ENCODE peak calls at places on chromosomes 16 and 17, in seven cellular contexts. One of them, this sample, is unnamed.

GRCh38 chr16:71283612-71284011 is 5.6 kb downstream of the CMTR2 start:
- DNase-seq in HL-60: no peak
- DNase-seq in nephron progenitor cell: no peak
- DNase-seq in AG04449: no peak
- DNase-seq in stomach: no peak
- DNase-seq in GM12864: no peak
- DNase-seq in bronchial epithelial cell: peak; percentile 12
- DNase-seq in this sample: no peak

GRCh38 chr17:79814966-79815835 is 18.3 kb upstream of the CBX8 start:
- DNase-seq in HL-60: no peak
- DNase-seq in nephron progenitor cell: peak; percentile 58
- DNase-seq in AG04449: no peak
- DNase-seq in stomach: peak; percentile 88
- DNase-seq in GM12864: no peak
- DNase-seq in bronchial epithelial cell: no peak
- DNase-seq in this sample: no peak

GRCh38 chr17:75407655-75408352 is 2.3 kb upstream of the GRB2 start:
- DNase-seq in HL-60: no peak
- DNase-seq in nephron progenitor cell: no peak
- DNase-seq in AG04449: no peak
- DNase-seq in stomach: no peak
- DNase-seq in GM12864: no peak
- DNase-seq in bronchial epithelial cell: no peak
- DNase-seq in this sample: no peak

GRCh38 chr17:50564916-50565315 is 4.4 kb downstream of the CACNA1G start:
- DNase-seq in HL-60: no peak
- DNase-seq in nephron progenitor cell: no peak
- DNase-seq in AG04449: no peak
- DNase-seq in stomach: no peak
- DNase-seq in GM12864: no peak
- DNase-seq in bronchial epithelial cell: no peak
- DNase-seq in this sample: peak; percentile 45

GRCh38 chr16:49532243-49532870 is 158.8 kb downstream of the C16orf78 start:
- DNase-seq in HL-60: no peak
- DNase-seq in nephron progenitor cell: no peak
- DNase-seq in AG04449: no peak
- DNase-seq in stomach: no peak
- DNase-seq in GM12864: no peak
- DNase-seq in bronchial epithelial cell: no peak
- DNase-seq in this sample: no peak

GRCh38 chr16:29745126-29745852 is 501 bp downstream of the C16orf54 start:
- DNase-seq in HL-60: peak; percentile 63
- DNase-seq in nephron progenitor cell: no peak
- DNase-seq in AG04449: no peak
- DNase-seq in stomach: no peak
- DNase-seq in GM12864: no peak
- DNase-seq in bronchial epithelial cell: no peak
- DNase-seq in this sample: no peak

GRCh38 chr17:21285164-21286065 is 904 bp downstream of the MAP2K3 start:
- DNase-seq in HL-60: no peak
- DNase-seq in nephron progenitor cell: no peak
- DNase-seq in AG04449: no peak
- DNase-seq in stomach: peak; percentile 61
- DNase-seq in GM12864: no peak
- DNase-seq in bronchial epithelial cell: peak; percentile 57
- DNase-seq in this sample: no peak

GRCh38 chr16:2256531-2257140 is 5.2 kb upstream of the ECI1 start:
- DNase-seq in HL-60: no peak
- DNase-seq in nephron progenitor cell: no peak
- DNase-seq in AG04449: no peak
- DNase-seq in stomach: no peak
- DNase-seq in GM12864: no peak
- DNase-seq in bronchial epithelial cell: no peak
- DNase-seq in this sample: no peak

GRCh38 chr17:76382305-76382802 is 2.1 kb upstream of the SPHK1 start:
- DNase-seq in HL-60: no peak
- DNase-seq in nephron progenitor cell: peak; percentile 74
- DNase-seq in AG04449: no peak
- DNase-seq in stomach: no peak
- DNase-seq in GM12864: no peak
- DNase-seq in bronchial epithelial cell: peak; percentile 49
- DNase-seq in this sample: no peak

GRCh38 chr17:73585583-73585982 is 58.7 kb downstream of the SDK2 start:
- DNase-seq in HL-60: no peak
- DNase-seq in nephron progenitor cell: no peak
- DNase-seq in AG04449: no peak
- DNase-seq in stomach: no peak
- DNase-seq in GM12864: no peak
- DNase-seq in bronchial epithelial cell: no peak
- DNase-seq in this sample: no peak
- TF ChIP-seq CTCF in HL-60: no peak
- TF ChIP-seq CTCF in nephron progenitor cell: no peak
- TF ChIP-seq CTCF in AG04449: no peak
- TF ChIP-seq CTCF in stomach: no peak
- TF ChIP-seq CTCF in GM12864: peak; percentile 26
- TF ChIP-seq CTCF in bronchial epithelial cell: no peak
- TF ChIP-seq CTCF in this sample: no peak

DNA sequence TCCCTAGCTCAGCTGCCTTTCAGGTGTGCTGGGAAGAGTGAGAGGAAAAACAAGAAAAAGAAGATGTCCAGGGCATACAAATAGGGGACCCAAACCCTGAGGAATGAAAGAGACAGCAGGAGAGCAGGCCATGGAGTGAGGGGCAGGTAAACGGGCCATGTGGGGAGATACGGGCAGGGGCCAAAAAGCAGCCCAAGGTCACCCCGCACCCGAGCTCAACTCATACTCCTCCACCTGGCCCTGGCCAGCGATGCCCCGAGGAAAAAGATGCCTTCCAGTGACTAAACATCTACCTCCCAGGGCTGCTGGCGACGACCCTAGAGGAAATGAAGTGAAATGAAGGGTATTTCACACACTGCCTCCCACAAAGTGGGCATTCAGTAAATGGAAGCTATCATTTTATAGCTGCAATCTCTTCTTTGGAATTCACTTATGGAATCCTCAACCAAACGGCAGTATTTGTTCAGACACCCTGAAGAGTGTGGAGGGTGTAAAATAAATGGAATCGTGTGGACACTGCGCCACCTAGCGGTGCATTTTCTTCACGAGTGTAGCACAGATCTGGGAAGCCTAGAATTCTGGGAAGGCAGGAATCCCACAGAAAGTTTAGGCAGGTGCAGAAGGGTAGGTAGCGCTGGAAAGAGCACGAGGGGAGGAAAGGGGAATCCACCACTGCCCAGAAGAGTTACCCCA is 14.9 kb downstream of the ELAC2 start:
- DNase-seq in HL-60: no peak
- DNase-seq in nephron progenitor cell: peak; percentile 86
- DNase-seq in AG04449: peak; percentile 40
- DNase-seq in stomach: peak; percentile 84
- DNase-seq in GM12864: no peak
- DNase-seq in bronchial epithelial cell: peak; percentile 44
- DNase-seq in this sample: peak; percentile 59
- TF ChIP-seq CTCF in HL-60: peak; percentile 35
- TF ChIP-seq CTCF in nephron progenitor cell: peak; percentile 83
- TF ChIP-seq CTCF in AG04449: peak; percentile 68
- TF ChIP-seq CTCF in stomach: peak; percentile 86
- TF ChIP-seq CTCF in GM12864: peak; percentile 74
- TF ChIP-seq CTCF in bronchial epithelial cell: peak; percentile 75
- TF ChIP-seq CTCF in this sample: peak; percentile 83

GRCh38 chr17:43831633-43832032 is 1.3 kb downstream of the MPP3 start:
- DNase-seq in HL-60: no peak
- DNase-seq in nephron progenitor cell: no peak
- DNase-seq in AG04449: no peak
- DNase-seq in stomach: no peak
- DNase-seq in GM12864: no peak
- DNase-seq in bronchial epithelial cell: no peak
- DNase-seq in this sample: no peak

GRCh38 chr17:43832976-43833829 is at the start of gene MPP3:
- DNase-seq in HL-60: peak; percentile 59
- DNase-seq in nephron progenitor cell: peak; percentile 79
- DNase-seq in AG04449: no peak
- DNase-seq in stomach: peak; percentile 78
- DNase-seq in GM12864: no peak
- DNase-seq in bronchial epithelial cell: peak; percentile 45
- DNase-seq in this sample: no peak

GRCh38 chr17:43830510-43831145 is 2.3 kb downstream of the MPP3 start:
- DNase-seq in HL-60: no peak
- DNase-seq in nephron progenitor cell: no peak
- DNase-seq in AG04449: no peak
- DNase-seq in stomach: no peak
- DNase-seq in GM12864: no peak
- DNase-seq in bronchial epithelial cell: no peak
- DNase-seq in this sample: no peak

GRCh38 chr17:43834106-43834505 is 1.2 kb upstream of the MPP3 start:
- DNase-seq in HL-60: peak; percentile 37
- DNase-seq in nephron progenitor cell: no peak
- DNase-seq in AG04449: peak; percentile 14
- DNase-seq in stomach: no peak
- DNase-seq in GM12864: no peak
- DNase-seq in bronchial epithelial cell: peak; percentile 58
- DNase-seq in this sample: peak; percentile 31

GRCh38 chr17:43832168-43832975 is 574 bp downstream of the MPP3 start:
- DNase-seq in HL-60: peak; percentile 33
- DNase-seq in nephron progenitor cell: peak; percentile 76
- DNase-seq in AG04449: peak; percentile 3
- DNase-seq in stomach: peak; percentile 69
- DNase-seq in GM12864: no peak
- DNase-seq in bronchial epithelial cell: peak; percentile 73
- DNase-seq in this sample: no peak
- TF ChIP-seq CTCF in HL-60: no peak
- TF ChIP-seq CTCF in nephron progenitor cell: no peak
- TF ChIP-seq CTCF in AG04449: no peak
- TF ChIP-seq CTCF in stomach: no peak
- TF ChIP-seq CTCF in GM12864: no peak
- TF ChIP-seq CTCF in bronchial epithelial cell: no peak
- TF ChIP-seq CTCF in this sample: no peak

DNA sequence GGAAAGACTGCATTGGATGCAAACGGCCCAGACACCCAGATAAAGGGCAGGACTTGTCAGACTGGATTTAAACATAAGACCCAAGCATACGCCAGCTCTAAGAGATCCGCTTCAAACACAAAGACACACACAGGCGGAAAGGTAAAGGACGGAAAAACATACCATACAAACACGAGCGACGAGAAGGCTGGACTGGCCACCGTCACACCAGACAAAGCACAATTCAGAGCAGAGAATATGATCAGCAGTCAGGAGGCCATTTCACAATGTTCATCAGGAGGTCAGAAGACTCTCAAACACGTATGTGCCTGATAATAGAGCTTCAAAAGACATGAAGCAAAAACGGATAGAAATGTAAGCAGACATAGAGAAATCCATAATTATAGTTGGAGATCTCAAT is 84.9 kb upstream of the GNG13 start:
- DNase-seq in HL-60: no peak
- DNase-seq in nephron progenitor cell: no peak
- DNase-seq in AG04449: no peak
- DNase-seq in stomach: no peak
- DNase-seq in GM12864: no peak
- DNase-seq in bronchial epithelial cell: no peak
- DNase-seq in this sample: no peak
- TF ChIP-seq CTCF in HL-60: no peak
- TF ChIP-seq CTCF in nephron progenitor cell: no peak
- TF ChIP-seq CTCF in AG04449: no peak
- TF ChIP-seq CTCF in stomach: no peak
- TF ChIP-seq CTCF in GM12864: no peak
- TF ChIP-seq CTCF in bronchial epithelial cell: no peak
- TF ChIP-seq CTCF in this sample: no peak

DNA sequence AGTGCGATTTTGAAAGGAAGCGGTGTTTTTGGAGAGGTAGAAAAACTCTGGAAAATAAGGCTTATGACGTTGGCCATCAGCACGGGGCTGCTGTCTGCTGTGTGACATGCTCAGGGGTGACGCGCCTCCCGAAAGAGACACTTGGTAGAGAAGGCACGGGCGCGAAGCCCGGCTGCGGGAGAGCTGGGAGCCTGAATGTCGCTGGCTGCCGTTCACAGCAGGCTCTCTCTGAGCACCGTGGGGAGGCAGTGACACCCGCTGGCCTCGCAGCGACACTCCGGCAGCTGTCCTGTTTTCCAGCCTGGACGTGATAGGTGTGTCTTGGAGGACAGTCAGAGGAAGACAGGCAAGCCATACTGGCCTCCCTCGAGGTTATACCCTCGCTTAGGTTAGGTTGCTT is 759.1 kb upstream of the RBFOX1 start:
- DNase-seq in HL-60: no peak
- DNase-seq in nephron progenitor cell: peak; percentile 68
- DNase-seq in AG04449: no peak
- DNase-seq in stomach: no peak
- DNase-seq in GM12864: no peak
- DNase-seq in bronchial epithelial cell: no peak
- DNase-seq in this sample: no peak
- TF ChIP-seq CTCF in HL-60: no peak
- TF ChIP-seq CTCF in nephron progenitor cell: peak; percentile 50
- TF ChIP-seq CTCF in AG04449: no peak
- TF ChIP-seq CTCF in stomach: no peak
- TF ChIP-seq CTCF in GM12864: no peak
- TF ChIP-seq CTCF in bronchial epithelial cell: no peak
- TF ChIP-seq CTCF in this sample: no peak

GRCh38 chr16:18802755-18803218 is 1.4 kb upstream of the ARL6IP1 start:
- DNase-seq in HL-60: no peak
- DNase-seq in nephron progenitor cell: no peak
- DNase-seq in AG04449: no peak
- DNase-seq in stomach: no peak
- DNase-seq in GM12864: no peak
- DNase-seq in bronchial epithelial cell: no peak
- DNase-seq in this sample: no peak
- TF ChIP-seq CTCF in HL-60: no peak
- TF ChIP-seq CTCF in nephron progenitor cell: no peak
- TF ChIP-seq CTCF in AG04449: no peak
- TF ChIP-seq CTCF in stomach: no peak
- TF ChIP-seq CTCF in GM12864: no peak
- TF ChIP-seq CTCF in bronchial epithelial cell: no peak
- TF ChIP-seq CTCF in this sample: no peak

DNA sequence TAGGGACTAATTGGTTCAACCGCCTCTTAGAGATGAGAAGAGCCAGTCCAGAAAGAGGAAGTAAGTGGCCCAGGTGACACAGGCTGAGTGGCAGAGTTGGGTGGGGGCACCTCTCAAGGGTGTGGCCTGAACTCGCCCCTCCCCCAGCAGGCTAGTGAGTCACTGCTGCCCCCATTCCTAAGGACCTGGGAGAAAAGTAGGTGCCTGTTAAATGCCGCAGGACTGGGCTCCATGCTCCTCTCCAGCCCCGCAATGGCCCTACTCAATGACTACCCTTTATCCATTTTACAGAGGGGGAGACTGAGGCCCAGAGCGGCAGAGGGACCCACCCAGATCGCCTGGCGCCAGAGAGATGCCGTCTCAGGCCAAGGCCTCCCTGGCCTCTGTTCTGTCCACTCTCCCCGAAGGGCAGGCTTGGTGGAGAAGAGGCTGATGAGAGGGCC is 8.1 kb downstream of the TMEM235 start:
- DNase-seq in HL-60: peak; percentile 40
- DNase-seq in nephron progenitor cell: no peak
- DNase-seq in AG04449: no peak
- DNase-seq in stomach: no peak
- DNase-seq in GM12864: no peak
- DNase-seq in bronchial epithelial cell: no peak
- DNase-seq in this sample: no peak
- TF ChIP-seq CTCF in HL-60: no peak
- TF ChIP-seq CTCF in nephron progenitor cell: no peak
- TF ChIP-seq CTCF in AG04449: no peak
- TF ChIP-seq CTCF in stomach: no peak
- TF ChIP-seq CTCF in GM12864: no peak
- TF ChIP-seq CTCF in bronchial epithelial cell: no peak
- TF ChIP-seq CTCF in this sample: no peak